ENCODE peak calls at places on chromosomes 5 and 9, in ten cellular contexts. Q is fibroblast of pulmonary artery; I is lung; L is mammary epithelial cell; U is CD4-positive, CD25-positive, alpha-beta regulatory T cell; E is Caco-2; K is A549; H is astrocyte of the spinal cord; D is uterus; V is AG10803. R is an unnamed sample.

GRCh38 chr9:13125261-13125660 is 154.2 kb downstream of the MPDZ start:
- DNase-seq in K (no peak), D (no peak), L (no peak), E (no peak), I (no peak), H (no peak), U (no peak), V (no peak), Q (no peak), R (no peak)

GRCh38 chr9:124412228-124412575 is 3.0 kb downstream of the PSMB7 start:
- DNase-seq in Q (no peak), U (no peak), V (no peak), L (peak; percentile 60), D (no peak), E (no peak), K (no peak), H (no peak), I (no peak), R (no peak)

GRCh38 chr9:72038408-72038807 is 22.0 kb downstream of the C9orf57 start:
- DNase-seq in L (no peak), E (no peak), D (no peak), V (no peak), I (peak; percentile 33), K (no peak), Q (peak; percentile 62), U (no peak), H (no peak), R (no peak)

GRCh38 chr9:120043448-120043847 is 536.5 kb downstream of the CDK5RAP2 start:
- DNase-seq in Q (no peak), I (no peak), E (no peak), D (no peak), U (no peak), H (no peak), V (no peak), K (no peak), L (peak; percentile 11), R (no peak)

GRCh38 chr5:100777680-100778281 is 125.3 kb downstream of the ST8SIA4 start:
- DNase-seq in U (peak; percentile 20), D (no peak), V (peak; percentile 75), H (peak; percentile 91), E (no peak), I (no peak), Q (peak; percentile 90), L (peak; percentile 75), K (no peak), R (peak; percentile 18)

GRCh38 chr9:36398745-36399144 is 1.3 kb downstream of the RNF38 start:
- DNase-seq in I (no peak), K (no peak), V (peak; percentile 88), L (peak; percentile 33), U (no peak), Q (peak; percentile 43), H (peak; percentile 35), D (no peak), E (no peak), R (no peak)

GRCh38 chr5:86675311-86675710 is 57.6 kb downstream of the COX7C start:
- DNase-seq in D (no peak), I (no peak), Q (no peak), E (no peak), K (no peak), H (peak; percentile 7), L (no peak), U (no peak), V (no peak), R (no peak)

GRCh38 chr5:78574157-78574673 is 74.4 kb downstream of the LHFPL2 start:
- DNase-seq in I (no peak), D (no peak), L (no peak), U (no peak), V (no peak), H (no peak), Q (no peak), K (no peak), E (no peak), R (no peak)

GRCh38 chr9:84862786-84863185 is 193.3 kb downstream of the NTRK2 start:
- DNase-seq in K (peak; percentile 8), I (peak; percentile 45), V (peak; percentile 67), E (no peak), Q (peak; percentile 46), D (peak; percentile 28), U (no peak), L (peak; percentile 67), H (peak; percentile 62), R (peak; percentile 41)

GRCh38 chr9:116141864-116142561 is 11.6 kb upstream of the PAPPA start:
- DNase-seq in Q (peak; percentile 51), I (no peak), V (peak; percentile 72), H (no peak), U (no peak), D (no peak), K (no peak), L (peak; percentile 60), E (no peak), R (no peak)

GRCh38 chr5:68193481-68194036 is 22.0 kb upstream of the PIK3R1 start:
- DNase-seq in V (no peak), L (peak; percentile 58), Q (peak; percentile 53), E (no peak), H (peak; percentile 37), K (no peak), U (peak; percentile 11), D (no peak), I (no peak), R (no peak)

GRCh38 chr9:134935056-134936020 is 17.6 kb upstream of the FCN1 start:
- DNase-seq in I (no peak), K (no peak), E (no peak), L (no peak), Q (no peak), H (no peak), D (no peak), V (no peak), U (no peak), R (no peak)

GRCh38 chr9:20783057-20784038 is 99.3 kb downstream of the FOCAD start:
- DNase-seq in D (no peak), K (no peak), H (peak; percentile 6), E (no peak), Q (no peak), V (no peak), L (no peak), U (no peak), I (no peak), R (no peak)

GRCh38 chr5:155735388-155735787 is 591.6 kb upstream of the SGCD start:
- DNase-seq in H (no peak), Q (no peak), D (no peak), K (no peak), U (no peak), I (no peak), V (peak; percentile 55), L (no peak), E (no peak), R (no peak)

GRCh38 chr5:123438902-123439301 is 15.7 kb upstream of the CEP120 start:
- DNase-seq in Q (no peak), V (no peak), U (peak; percentile 76), E (no peak), D (no peak), H (peak; percentile 10), I (no peak), L (peak; percentile 39), K (no peak), R (no peak)

DNA sequence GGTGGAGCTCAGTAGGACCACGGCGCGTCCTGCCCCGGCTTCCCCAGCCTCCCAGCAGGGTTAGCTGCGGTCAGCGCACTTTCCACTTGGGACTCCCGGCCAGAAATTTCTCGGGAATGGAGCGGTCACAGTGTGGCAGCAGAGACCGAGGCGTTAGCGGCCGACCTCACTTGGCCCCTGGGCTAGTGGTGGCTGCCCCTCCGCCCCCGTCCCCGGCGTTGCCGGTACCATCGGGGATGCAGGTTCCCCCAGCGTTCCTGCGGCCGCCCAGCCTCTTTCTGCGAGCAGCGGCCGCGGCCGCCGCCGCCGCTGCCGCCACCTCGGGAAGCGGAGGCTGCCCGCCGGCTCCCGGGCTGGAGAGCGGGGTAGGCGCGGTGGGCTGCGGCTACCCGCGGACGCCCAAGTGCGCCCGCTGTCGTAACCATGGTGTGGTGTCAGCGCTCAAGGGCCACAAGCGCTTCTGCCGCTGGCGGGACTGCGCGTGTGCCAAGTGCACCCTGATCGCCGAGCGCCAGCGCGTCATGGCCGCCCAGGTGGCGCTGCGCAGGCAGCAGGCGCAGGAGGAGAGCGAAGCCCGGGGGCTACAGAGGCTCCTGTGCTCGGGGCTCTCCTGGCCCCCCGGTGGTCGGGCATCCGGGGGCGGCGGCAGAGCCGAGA is 454 bp downstream of the DMRTA1 start:
- DNase-seq in H (peak; percentile 38), E (peak; percentile 60), L (peak; percentile 63), D (peak; percentile 40), U (peak; percentile 54), Q (peak; percentile 33), I (peak; percentile 57), V (peak; percentile 14), K (peak; percentile 72), R (no peak)
- H3K4me3 ChIP-seq in H (peak overlapping the region; percentile 68), E (peak overlapping the region; percentile 39), L (peak overlapping the region; percentile 71), D (peak overlapping the region; percentile 65), U (no peak overlapping the region), Q (peak overlapping the region; percentile 58), I (peak overlapping the region; percentile 77), V (peak overlapping the region; percentile 62), K (peak overlapping the region; percentile 86), R (no peak overlapping the region)

GRCh38 chr9:136120119-136120393 is 1.4 kb upstream of the TMEM250 start:
- DNase-seq in I (no peak), D (no peak), U (no peak), L (no peak), K (no peak), Q (no peak), H (no peak), V (no peak), E (no peak), R (no peak)
- H3K4me3 ChIP-seq in I (no peak overlapping the region), D (no peak overlapping the region), U (no peak overlapping the region), L (no peak overlapping the region), K (no peak overlapping the region), Q (peak overlapping the region; percentile 68), H (no peak overlapping the region), V (peak overlapping the region; percentile 68), E (peak overlapping the region; percentile 92), R (peak overlapping the region; percentile 67)

GRCh38 chr9:114098021-114098659 is 952 bp downstream of the KIF12 start:
- DNase-seq in H (no peak), V (no peak), L (peak; percentile 28), I (no peak), Q (no peak), D (peak; percentile 26), U (no peak), K (peak; percentile 44), E (peak; percentile 84), R (no peak)
- H3K4me3 ChIP-seq in H (peak overlapping the region; percentile 17), V (peak overlapping the region; percentile 34), L (peak overlapping the region; percentile 37), I (peak overlapping the region; percentile 22), Q (peak overlapping the region; percentile 22), D (peak overlapping the region; percentile 33), U (no peak overlapping the region), K (peak overlapping the region; percentile 84), E (peak overlapping the region; percentile 55), R (no peak overlapping the region)

GRCh38 chr9:128169492-128169891 is 9.4 kb downstream of the BBLN start:
- DNase-seq in H (no peak), K (no peak), L (no peak), E (no peak), Q (no peak), U (no peak), V (no peak), I (no peak), D (no peak), R (no peak)
- H3K4me3 ChIP-seq in H (no peak overlapping the region), K (no peak overlapping the region), L (no peak overlapping the region), E (no peak overlapping the region), Q (no peak overlapping the region), U (no peak overlapping the region), V (no peak overlapping the region), I (no peak overlapping the region), D (no peak overlapping the region), R (no peak overlapping the region)